ENCODE peak calls at places on chromosome 19, in nine cellular contexts. J is endothelial cell of umbilical vein, N is gastrocnemius medialis, O is body of pancreas, P is tibial nerve, S is suprapubic skin, U is Peyer's patch, A is transverse colon, R is breast epithelium. W is an unnamed sample. For H3K36me3, the result is how much of the 10 kb centered on the place peaks cover.

GRCh38 chr19:6475321-6476108 is 6.1 kb downstream of the DENND1C start:
- DNase-seq in S (no peak), A (no peak), O (no peak), J (no peak), R (no peak), P (no peak), N (no peak), U (no peak), W (no peak)

GRCh38 chr19:8069116-8069973 is 16.8 kb downstream of the CCL25 start:
- DNase-seq in N (no peak), J (no peak), A (no peak), O (no peak), U (peak), P (no peak), S (no peak), R (no peak), W (no peak)

GRCh38 chr19:12611361-12611699 is 610 bp downstream of the ZNF791 start:
- DNase-seq in N (peak), O (peak), S (peak), P (peak), R (peak), U (peak), J (peak), A (peak), W (peak)

GRCh38 chr19:32223595-32224370 is 121.6 kb upstream of the ZNF507 start:
- DNase-seq in R (no peak), S (no peak), O (no peak), J (no peak), P (no peak), U (no peak), N (no peak), A (no peak), W (no peak)

GRCh38 chr19:13138171-13138915 is 11.8 kb downstream of the STX10 start:
- DNase-seq in U (no peak), P (no peak), S (no peak), J (no peak), O (no peak), A (no peak), N (no peak), R (no peak), W (no peak)

GRCh38 chr19:12346896-12347295 is 13.5 kb upstream of the ZNF563 start:
- DNase-seq in O (no peak), S (no peak), J (no peak), U (no peak), P (no peak), N (no peak), A (no peak), R (no peak), W (no peak)

GRCh38 chr19:40718774-40719391 is 2.0 kb downstream of the ITPKC start:
- DNase-seq in A (peak), R (peak), U (peak), P (peak), N (peak), J (peak), O (peak), S (peak), W (peak)

GRCh38 chr19:19459707-19460251 is 54.3 kb downstream of the GATAD2A start:
- DNase-seq in A (peak), O (peak), J (peak), N (peak), R (no peak), P (no peak), U (peak), S (no peak), W (peak)

GRCh38 chr19:22545751-22546150 is 88.4 kb upstream of the ZNF492 start:
- DNase-seq in R (peak), A (peak), J (no peak), S (no peak), P (no peak), U (no peak), O (peak), N (no peak), W (no peak)

GRCh38 chr19:50434525-50434924 is 1.8 kb downstream of the MYBPC2 start:
- DNase-seq in R (no peak), P (no peak), S (no peak), J (no peak), O (no peak), N (peak), A (peak), U (peak), W (no peak)

GRCh38 chr19:56566904-56567273 is 379 bp upstream of the ZNF470 start:
- DNase-seq in S (peak), N (no peak), J (no peak), A (peak), R (peak), U (peak), P (no peak), O (peak), W (peak)

GRCh38 chr19:16330811-16331690 is 6.4 kb downstream of the KLF2 start:
- DNase-seq in P (no peak), S (no peak), N (no peak), J (no peak), A (no peak), O (no peak), U (no peak), R (no peak), W (no peak)

GRCh38 chr19:29893606-29894284 is 48.3 kb upstream of the URI1 start:
- DNase-seq in U (peak), N (no peak), P (no peak), S (no peak), A (no peak), J (no peak), O (no peak), R (no peak), W (no peak)

GRCh38 chr19:10797541-10798256 is 38.3 kb downstream of the TMED1 start:
- DNase-seq in R (no peak), O (no peak), N (no peak), U (peak), S (no peak), A (no peak), J (peak), P (no peak), W (no peak)

GRCh38 chr19:49766007-49766937 is 529 bp upstream of the AP2A1 start:
- DNase-seq in N (peak), A (peak), U (peak), O (peak), J (peak), P (peak), S (peak), R (peak), W (peak)

GRCh38 chr19:4036576-4037300 is 29.2 kb downstream of the PIAS4 start:
- DNase-seq in O (no peak), J (no peak), P (no peak), S (no peak), R (no peak), U (no peak), A (no peak), N (no peak), W (no peak)

GRCh38 chr19:644363-644762 is 4.7 kb downstream of the FGF22 start:
- DNase-seq in J (no peak), N (no peak), U (no peak), P (no peak), A (no peak), S (no peak), O (no peak), R (no peak), W (no peak)

GRCh38 chr19:48959341-48960239 is 4.9 kb downstream of the BAX start:
- DNase-seq in S (no peak), A (no peak), J (no peak), O (no peak), N (no peak), U (peak), P (no peak), R (no peak), W (no peak)

GRCh38 chr19:40771101-40771539 is 4.2 kb upstream of the MIA start:
- DNase-seq in R (no peak), U (no peak), S (no peak), P (no peak), A (no peak), N (no peak), J (no peak), O (no peak), W (no peak)

GRCh38 chr19:58557253-58558065 is 952 bp downstream of the UBE2M start:
- DNase-seq in S (peak), O (no peak), J (no peak), R (no peak), N (no peak), A (no peak), P (no peak), U (peak), W (no peak)

GRCh38 chr19:1261863-1262686 is 7.1 kb upstream of the CIRBP start:
- DNase-seq in N (peak), O (peak), J (no peak), P (peak), A (peak), S (peak), U (peak), R (peak), W (peak)

GRCh38 chr19:31516756-31517155 is 167.5 kb upstream of the TSHZ3 start:
- DNase-seq in O (no peak), P (no peak), S (no peak), A (no peak), N (no peak), R (no peak), U (no peak), J (no peak), W (no peak)

GRCh38 chr19:17117250-17117789 is 41.7 kb downstream of the MYO9B start:
- DNase-seq in P (no peak), S (no peak), N (no peak), U (no peak), O (no peak), J (no peak), R (no peak), A (no peak), W (no peak)

GRCh38 chr19:52651956-52652355 is 13.8 kb upstream of the ZNF83 start:
- DNase-seq in P (no peak), U (no peak), O (no peak), S (no peak), N (no peak), R (no peak), J (no peak), A (no peak), W (no peak)

GRCh38 chr19:623974-624373 is 9.4 kb downstream of the POLRMT start:
- DNase-seq in S (no peak), J (no peak), A (no peak), N (no peak), U (no peak), P (peak), R (no peak), O (no peak), W (no peak)

GRCh38 chr19:48779636-48780035 is 24.3 kb downstream of the FGF21 start:
- DNase-seq in N (no peak), J (no peak), R (no peak), A (no peak), O (no peak), P (no peak), S (no peak), U (no peak), W (no peak)

GRCh38 chr19:49117677-49118564 is 1.0 kb downstream of the C19orf73 start:
- DNase-seq in J (no peak), N (no peak), O (no peak), A (no peak), R (no peak), P (no peak), U (peak), S (no peak), W (peak)

GRCh38 chr19:28542394-28543243 is 670.3 kb downstream of the UQCRFS1 start:
- DNase-seq in P (no peak), S (no peak), R (no peak), J (no peak), N (no peak), A (no peak), U (no peak), O (no peak), W (no peak)

GRCh38 chr19:28130066-28130511 is 1082.9 kb downstream of the UQCRFS1 start:
- DNase-seq in A (no peak), R (no peak), U (no peak), O (no peak), S (no peak), J (no peak), N (no peak), P (no peak), W (no peak)

GRCh38 chr19:3176715-3177501 is 1.7 kb upstream of the S1PR4 start:
- DNase-seq in A (peak), P (no peak), J (no peak), S (no peak), R (no peak), N (no peak), U (peak), O (no peak), W (no peak)

GRCh38 chr19:17751912-17752273 is 616 bp downstream of the FCHO1 start:
- DNase-seq in P (no peak), A (no peak), U (no peak), S (no peak), O (no peak), R (no peak), J (no peak), N (no peak), W (no peak)

GRCh38 chr19:57191141-57192063 is at the start of gene ZNF264:
- DNase-seq in S (peak), N (peak), U (peak), A (peak), J (peak), P (peak), O (peak), R (peak), W (peak)

GRCh38 chr19:7636317-7636690 is 606 bp upstream of the STXBP2 start:
- DNase-seq in O (no peak), R (peak), S (no peak), N (no peak), A (no peak), U (no peak), J (no peak), P (no peak), W (peak)

GRCh38 chr19:33208904-33209843 is 15.0 kb downstream of the LRP3 start:
- DNase-seq in R (no peak), P (no peak), N (no peak), O (no peak), U (no peak), A (no peak), J (no peak), S (no peak), W (peak)

GRCh38 chr19:51002542-51003311 is 1.3 kb upstream of the KLK8 start:
- DNase-seq in R (no peak), P (peak), A (no peak), U (no peak), O (peak), J (no peak), S (peak), N (no peak), W (no peak)

GRCh38 chr19:52397310-52398090 is at the start of gene ZNF528:
- DNase-seq in P (peak), A (peak), S (peak), O (peak), U (peak), N (peak), J (peak), R (peak), W (peak)

GRCh38 chr19:55546822-55547614 is 1.7 kb upstream of the SBK3 start:
- DNase-seq in U (peak), P (peak), O (peak), A (peak), N (peak), J (peak), S (peak), R (no peak), W (peak)

GRCh38 chr19:35644206-35644986 is 2.9 kb downstream of the ETV2 start:
- DNase-seq in R (peak), J (peak), A (peak), P (peak), O (peak), S (peak), N (peak), U (peak), W (peak)
- TF ChIP-seq POLR2A in R (no peak), J (no peak), A (peak), P (peak), O (peak), S (no peak), N (peak), U (peak), W (no peak)

GRCh38 chr19:43105496-43105895 is 23.0 kb upstream of the PSG2 start:
- DNase-seq in N (no peak), O (no peak), U (no peak), P (no peak), S (no peak), J (no peak), A (no peak), R (no peak), W (no peak)
- H3K36me3 ChIP-seq in N (under half), O (under half), U (under half), P (under half), S (under half), J (under half), A (under half), R (under half), W (under half)

GRCh38 chr19:45420356-45420755 is 3.4 kb downstream of the ERCC1 start:
- DNase-seq in J (no peak), U (no peak), P (no peak), N (no peak), S (no peak), R (no peak), A (no peak), O (no peak), W (no peak)

GRCh38 chr19:45419895-45420294 is 3.8 kb downstream of the ERCC1 start:
- DNase-seq in R (no peak), U (no peak), A (no peak), O (no peak), J (no peak), N (no peak), S (no peak), P (no peak), W (no peak)

GRCh38 chr19:45420871-45421270 is 2.8 kb downstream of the ERCC1 start:
- DNase-seq in P (no peak), S (no peak), R (no peak), U (no peak), A (no peak), O (no peak), N (no peak), J (no peak), W (no peak)

GRCh38 chr19:45418812-45419211 is 4.9 kb downstream of the ERCC1 start:
- DNase-seq in A (no peak), U (no peak), S (no peak), J (no peak), N (no peak), P (no peak), O (no peak), R (no peak), W (no peak)

DNA sequence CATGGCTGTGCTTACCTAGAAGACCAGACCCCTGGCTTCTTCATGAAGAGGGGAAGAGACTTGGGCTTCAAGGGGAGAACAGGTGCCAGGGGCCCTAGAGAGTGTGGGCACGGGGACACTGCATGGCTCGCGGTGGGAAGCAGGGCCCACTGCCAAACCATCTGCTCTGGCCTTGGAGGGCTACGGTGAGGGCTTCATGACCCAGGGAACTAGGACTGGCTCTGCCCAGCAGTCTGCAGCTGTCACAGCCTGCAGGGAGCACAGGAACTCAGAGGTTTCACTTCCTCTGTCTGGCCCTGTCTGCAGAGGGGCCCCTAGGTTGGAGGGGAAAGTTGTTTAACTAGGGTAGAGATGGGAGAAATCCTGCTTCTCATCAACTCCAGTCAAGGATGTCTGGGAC is 4.3 kb downstream of the ERCC1 start:
- DNase-seq in R (no peak), N (no peak), P (no peak), U (peak), S (no peak), J (no peak), O (peak), A (peak), W (no peak)
- TF ChIP-seq POLR2A in R (no peak), N (no peak), P (no peak), U (no peak), S (no peak), J (no peak), O (no peak), A (no peak), W (no peak)

DNA sequence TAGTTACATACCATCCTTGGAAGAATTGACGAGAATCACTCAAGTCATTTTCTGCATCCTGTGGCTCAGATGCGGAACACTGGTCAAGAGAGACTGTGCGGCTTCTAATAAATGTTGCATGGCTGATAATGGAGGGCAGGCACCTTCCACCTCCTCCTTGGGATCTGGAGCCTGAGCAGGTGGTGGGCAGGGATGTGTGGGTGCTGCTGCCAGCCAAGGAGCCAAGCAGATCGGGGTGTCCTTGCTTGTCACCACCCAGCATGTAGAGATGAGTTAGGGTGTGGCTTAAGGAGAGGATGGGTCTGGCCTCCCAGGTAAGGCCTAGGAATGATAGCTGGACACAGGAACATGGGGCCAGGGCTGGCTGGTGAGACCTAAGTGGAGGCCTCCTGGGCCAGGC is 17.5 kb downstream of the GPI start:
- DNase-seq in A (no peak), U (no peak), N (no peak), S (no peak), P (no peak), J (no peak), O (no peak), R (no peak), W (no peak)
- H3K36me3 ChIP-seq in A (under half), U (half or more), N (half or more), S (half or more), P (under half), J (under half), O (under half), R (under half), W (half or more)

GRCh38 chr19:45439569-45440258 is 16.0 kb upstream of the ERCC1 start:
- DNase-seq in O (peak), S (peak), R (peak), P (peak), N (peak), J (peak), U (peak), A (peak), W (peak)
- TF ChIP-seq POLR2A in O (peak), S (no peak), R (no peak), P (peak), N (peak), J (no peak), U (peak), A (no peak), W (no peak)

GRCh38 chr19:5218963-5219530 is 121.6 kb downstream of the PTPRS start:
- DNase-seq in S (no peak), P (no peak), J (no peak), O (no peak), N (no peak), A (no peak), R (no peak), U (no peak), W (no peak)
- H3K36me3 ChIP-seq in S (half or more), P (under half), J (under half), O (under half), N (half or more), A (under half), R (under half), U (under half), W (under half)

DNA sequence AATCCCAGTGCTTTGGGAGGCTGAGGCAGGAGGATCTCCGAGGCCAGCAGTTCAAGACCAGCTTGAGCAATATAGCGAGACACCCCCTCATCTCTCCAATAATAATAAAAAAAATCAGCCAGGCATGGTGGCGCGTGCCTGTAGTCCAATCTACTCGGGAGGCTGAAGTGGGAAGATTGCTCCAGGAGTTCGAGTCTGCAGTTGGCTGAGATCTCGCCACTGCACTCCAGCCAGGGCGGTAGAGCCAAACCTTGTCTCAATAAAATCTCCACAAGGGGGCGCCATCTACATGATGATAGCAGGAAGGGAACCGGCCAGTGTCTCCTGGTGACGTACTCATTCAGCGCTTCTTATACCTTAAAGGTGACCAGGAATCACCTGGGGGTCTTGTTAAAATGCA is 13.6 kb upstream of the C5AR1 start:
- DNase-seq in R (no peak), O (peak), J (peak), S (peak), P (peak), A (peak), N (peak), U (peak), W (peak)
- TF ChIP-seq POLR2A in R (no peak), O (no peak), J (no peak), S (no peak), P (no peak), A (no peak), N (no peak), U (no peak), W (no peak)

GRCh38 chr19:42288411-42288810 is 13.5 kb upstream of the PRR19 start:
- DNase-seq in J (no peak), N (no peak), P (no peak), R (no peak), U (no peak), S (no peak), A (no peak), O (no peak), W (no peak)
- H3K36me3 ChIP-seq in J (half or more), N (half or more), P (under half), R (under half), U (half or more), S (half or more), A (under half), O (under half), W (half or more)

W was measured in heart left ventricle.